ENCODE peak calls at places on chromosomes 7 and 10, in seven cellular contexts. One of them, this sample, is unnamed.

GRCh38 chr7:65804887-65805286 is 68.0 kb upstream of the VKORC1L1 start:
- DNase-seq in spleen: no peak
- DNase-seq in NCI-H2029: no peak
- DNase-seq in GM13976: no peak
- DNase-seq in esophagus muscularis mucosa: no peak
- DNase-seq in T-helper 1 cell: no peak
- DNase-seq in stimulated activated naive CD4-positive, alpha-beta T cell: no peak
- DNase-seq in this sample: no peak

GRCh38 chr10:21527634-21528451 is 2.4 kb upstream of the SKIDA1 start:
- DNase-seq in spleen: no peak
- DNase-seq in NCI-H2029: no peak
- DNase-seq in GM13976: no peak
- DNase-seq in esophagus muscularis mucosa: no peak
- DNase-seq in T-helper 1 cell: no peak
- DNase-seq in stimulated activated naive CD4-positive, alpha-beta T cell: no peak
- DNase-seq in this sample: no peak

GRCh38 chr10:23643396-23643795 is 204.5 kb downstream of the OTUD1 start:
- DNase-seq in spleen: no peak
- DNase-seq in NCI-H2029: peak
- DNase-seq in GM13976: no peak
- DNase-seq in esophagus muscularis mucosa: no peak
- DNase-seq in T-helper 1 cell: no peak
- DNase-seq in stimulated activated naive CD4-positive, alpha-beta T cell: no peak
- DNase-seq in this sample: no peak

GRCh38 chr7:92754756-92755581 is 81.4 kb downstream of the CDK6 start:
- DNase-seq in spleen: no peak
- DNase-seq in NCI-H2029: no peak
- DNase-seq in GM13976: no peak
- DNase-seq in esophagus muscularis mucosa: no peak
- DNase-seq in T-helper 1 cell: no peak
- DNase-seq in stimulated activated naive CD4-positive, alpha-beta T cell: no peak
- DNase-seq in this sample: no peak

GRCh38 chr7:121485457-121486243 is 89.5 kb upstream of the FAM3C start:
- DNase-seq in spleen: no peak
- DNase-seq in NCI-H2029: no peak
- DNase-seq in GM13976: no peak
- DNase-seq in esophagus muscularis mucosa: no peak
- DNase-seq in T-helper 1 cell: no peak
- DNase-seq in stimulated activated naive CD4-positive, alpha-beta T cell: no peak
- DNase-seq in this sample: no peak

GRCh38 chr10:78389419-78389818 is 355.8 kb downstream of the RPS24 start:
- DNase-seq in spleen: peak
- DNase-seq in NCI-H2029: no peak
- DNase-seq in GM13976: no peak
- DNase-seq in esophagus muscularis mucosa: no peak
- DNase-seq in T-helper 1 cell: no peak
- DNase-seq in stimulated activated naive CD4-positive, alpha-beta T cell: no peak
- DNase-seq in this sample: no peak

GRCh38 chr10:124961248-124961570 is 19.3 kb downstream of the ZRANB1 start:
- DNase-seq in spleen: no peak
- DNase-seq in NCI-H2029: no peak
- DNase-seq in GM13976: peak
- DNase-seq in esophagus muscularis mucosa: no peak
- DNase-seq in T-helper 1 cell: no peak
- DNase-seq in stimulated activated naive CD4-positive, alpha-beta T cell: no peak
- DNase-seq in this sample: no peak

GRCh38 chr7:28378574-28379149 is 33.7 kb upstream of the CREB5 start:
- DNase-seq in spleen: no peak
- DNase-seq in NCI-H2029: no peak
- DNase-seq in GM13976: no peak
- DNase-seq in esophagus muscularis mucosa: peak
- DNase-seq in T-helper 1 cell: no peak
- DNase-seq in stimulated activated naive CD4-positive, alpha-beta T cell: no peak
- DNase-seq in this sample: no peak

GRCh38 chr7:30276203-30276900 is 8.0 kb upstream of the ZNRF2 start:
- DNase-seq in spleen: no peak
- DNase-seq in NCI-H2029: no peak
- DNase-seq in GM13976: peak
- DNase-seq in esophagus muscularis mucosa: no peak
- DNase-seq in T-helper 1 cell: peak
- DNase-seq in stimulated activated naive CD4-positive, alpha-beta T cell: peak
- DNase-seq in this sample: peak

GRCh38 chr7:16923019-16923418 is 41.2 kb upstream of the AGR3 start:
- DNase-seq in spleen: no peak
- DNase-seq in NCI-H2029: no peak
- DNase-seq in GM13976: no peak
- DNase-seq in esophagus muscularis mucosa: no peak
- DNase-seq in T-helper 1 cell: no peak
- DNase-seq in stimulated activated naive CD4-positive, alpha-beta T cell: no peak
- DNase-seq in this sample: no peak

GRCh38 chr7:44434201-44434600 is 56.3 kb downstream of the NUDCD3 start:
- DNase-seq in spleen: no peak
- DNase-seq in NCI-H2029: no peak
- DNase-seq in GM13976: no peak
- DNase-seq in esophagus muscularis mucosa: no peak
- DNase-seq in T-helper 1 cell: no peak
- DNase-seq in stimulated activated naive CD4-positive, alpha-beta T cell: no peak
- DNase-seq in this sample: no peak

GRCh38 chr7:148856035-148856881 is 27.8 kb downstream of the EZH2 start:
- DNase-seq in spleen: no peak
- DNase-seq in NCI-H2029: no peak
- DNase-seq in GM13976: peak
- DNase-seq in esophagus muscularis mucosa: no peak
- DNase-seq in T-helper 1 cell: no peak
- DNase-seq in stimulated activated naive CD4-positive, alpha-beta T cell: peak
- DNase-seq in this sample: peak

GRCh38 chr7:75842836-75843446 is 29.3 kb upstream of the CCL24 start:
- DNase-seq in spleen: no peak
- DNase-seq in NCI-H2029: no peak
- DNase-seq in GM13976: peak
- DNase-seq in esophagus muscularis mucosa: no peak
- DNase-seq in T-helper 1 cell: no peak
- DNase-seq in stimulated activated naive CD4-positive, alpha-beta T cell: no peak
- DNase-seq in this sample: peak

GRCh38 chr10:615583-616152 is 73.8 kb downstream of the DIP2C start:
- DNase-seq in spleen: peak
- DNase-seq in NCI-H2029: no peak
- DNase-seq in GM13976: no peak
- DNase-seq in esophagus muscularis mucosa: no peak
- DNase-seq in T-helper 1 cell: no peak
- DNase-seq in stimulated activated naive CD4-positive, alpha-beta T cell: no peak
- DNase-seq in this sample: peak